ENCODE peak calls at places on chromosome 14, in ten cellular contexts. O is lower lobe of right lung; V is mesendoderm; L is HCT116; R is CD8-positive, alpha-beta memory T cell; I is hepatocyte; P is left lung; F is pancreas; B is cardiac muscle cell; E is astrocyte. J is an unnamed sample.

GRCh38 chr14:68513137-68513536 is 279.7 kb downstream of the ZFP36L1 start:
- DNase-seq in V (no peak), B (no peak), R (no peak), E (no peak), I (no peak), L (no peak), O (no peak), F (no peak), P (no peak), J (no peak)

GRCh38 chr14:20659813-20660395 is 18.4 kb upstream of the OR6S1 start:
- DNase-seq in O (no peak), I (no peak), L (no peak), B (no peak), F (no peak), V (no peak), R (no peak), P (peak; percentile 63), E (no peak), J (no peak)

GRCh38 chr14:71650187-71650586 is 282.0 kb upstream of the RGS6 start:
- DNase-seq in B (no peak), V (no peak), E (no peak), O (no peak), P (no peak), L (no peak), F (no peak), R (no peak), I (no peak), J (no peak)

GRCh38 chr14:60514378-60515243 is 5.7 kb downstream of the SIX6 start:
- DNase-seq in B (peak; percentile 6), L (no peak), O (no peak), F (peak; percentile 67), I (peak; percentile 57), V (peak; percentile 79), R (no peak), E (peak; percentile 8), P (peak; percentile 77), J (no peak)

GRCh38 chr14:37328673-37329072 is 130.9 kb downstream of the MIPOL1 start:
- DNase-seq in L (no peak), V (no peak), P (no peak), B (no peak), F (no peak), R (no peak), I (no peak), O (no peak), E (no peak), J (no peak)

GRCh38 chr14:68616255-68616902 is 176.5 kb downstream of the ZFP36L1 start:
- DNase-seq in P (no peak), I (no peak), O (no peak), E (no peak), R (peak; percentile 10), B (peak; percentile 53), L (peak; percentile 37), F (no peak), V (peak; percentile 61), J (no peak)

GRCh38 chr14:61153436-61153835 is 127.7 kb downstream of the TMEM30B start:
- DNase-seq in E (peak; percentile 82), P (no peak), V (peak; percentile 77), I (peak; percentile 32), B (no peak), R (no peak), F (no peak), L (no peak), O (no peak), J (no peak)

GRCh38 chr14:28057286-28058011 is 709.1 kb upstream of the FOXG1 start:
- DNase-seq in P (no peak), L (no peak), I (peak; percentile 37), V (peak; percentile 18), E (no peak), F (no peak), B (no peak), R (no peak), O (no peak), J (no peak)

DNA sequence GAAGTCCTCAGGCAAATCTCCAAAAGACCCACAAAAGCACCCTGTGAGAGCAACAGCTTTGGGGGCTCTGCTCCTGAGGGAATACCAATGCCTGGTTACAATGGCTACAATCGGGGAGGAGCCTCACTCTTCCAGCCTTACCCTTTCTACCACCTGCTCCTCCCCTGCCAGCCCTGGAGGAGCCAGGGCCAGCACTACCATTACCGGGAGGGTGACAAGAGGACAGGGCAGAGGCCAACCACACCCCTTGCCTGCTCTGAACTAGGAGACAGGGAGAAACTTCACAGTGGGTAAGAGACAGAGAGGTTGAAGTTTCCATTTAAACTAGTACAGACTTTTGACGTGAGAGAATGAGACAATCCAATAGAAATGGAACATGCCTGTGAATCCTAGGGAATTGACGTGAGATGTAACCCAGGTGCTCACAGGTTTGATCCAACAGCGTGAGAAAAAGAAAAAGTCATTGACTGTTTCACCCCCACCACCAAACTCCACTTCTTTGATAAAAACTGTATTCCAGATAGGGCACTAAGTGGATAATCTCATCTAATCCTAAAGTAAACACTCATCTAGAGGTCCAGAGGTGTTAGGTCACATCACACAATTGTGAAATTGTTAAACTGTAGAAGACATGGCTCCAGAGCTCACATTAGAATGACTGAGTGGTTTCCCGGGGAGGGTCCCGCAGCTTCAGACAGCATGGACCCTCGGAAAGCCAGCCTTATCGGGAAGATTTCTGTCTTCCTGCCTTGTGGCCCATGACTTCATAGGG is 8.4 kb upstream of the TC2N start:
- DNase-seq in I (no peak), P (no peak), B (no peak), O (no peak), F (no peak), V (no peak), R (no peak), E (no peak), L (no peak), J (no peak)
- H3K27ac ChIP-seq in I (no peak overlapping the region), P (peak overlapping the region; percentile 21), B (no peak overlapping the region), O (no peak overlapping the region), F (peak overlapping the region; percentile 39), V (no peak overlapping the region), R (no peak overlapping the region), E (no peak overlapping the region), L (no peak overlapping the region), J (no peak overlapping the region)

GRCh38 chr14:91374897-91375747 is 42.5 kb downstream of the CCDC88C start:
- DNase-seq in F (peak; percentile 75), V (no peak), P (no peak), R (peak; percentile 66), L (no peak), B (no peak), I (no peak), E (no peak), O (no peak), J (no peak)

GRCh38 chr14:91375748-91376452 is 41.7 kb downstream of the CCDC88C start:
- DNase-seq in B (no peak), E (no peak), R (no peak), O (no peak), F (no peak), V (no peak), L (no peak), I (no peak), P (no peak), J (no peak)

GRCh38 chr14:91377700-91378652 is 39.6 kb downstream of the CCDC88C start:
- DNase-seq in F (no peak), L (no peak), P (no peak), R (no peak), B (no peak), V (no peak), E (no peak), I (no peak), O (no peak), J (no peak)

GRCh38 chr14:91378945-91379932 is 38.4 kb downstream of the CCDC88C start:
- DNase-seq in E (no peak), V (no peak), I (no peak), L (no peak), R (no peak), P (peak; percentile 73), O (no peak), F (no peak), B (no peak), J (no peak)

DNA sequence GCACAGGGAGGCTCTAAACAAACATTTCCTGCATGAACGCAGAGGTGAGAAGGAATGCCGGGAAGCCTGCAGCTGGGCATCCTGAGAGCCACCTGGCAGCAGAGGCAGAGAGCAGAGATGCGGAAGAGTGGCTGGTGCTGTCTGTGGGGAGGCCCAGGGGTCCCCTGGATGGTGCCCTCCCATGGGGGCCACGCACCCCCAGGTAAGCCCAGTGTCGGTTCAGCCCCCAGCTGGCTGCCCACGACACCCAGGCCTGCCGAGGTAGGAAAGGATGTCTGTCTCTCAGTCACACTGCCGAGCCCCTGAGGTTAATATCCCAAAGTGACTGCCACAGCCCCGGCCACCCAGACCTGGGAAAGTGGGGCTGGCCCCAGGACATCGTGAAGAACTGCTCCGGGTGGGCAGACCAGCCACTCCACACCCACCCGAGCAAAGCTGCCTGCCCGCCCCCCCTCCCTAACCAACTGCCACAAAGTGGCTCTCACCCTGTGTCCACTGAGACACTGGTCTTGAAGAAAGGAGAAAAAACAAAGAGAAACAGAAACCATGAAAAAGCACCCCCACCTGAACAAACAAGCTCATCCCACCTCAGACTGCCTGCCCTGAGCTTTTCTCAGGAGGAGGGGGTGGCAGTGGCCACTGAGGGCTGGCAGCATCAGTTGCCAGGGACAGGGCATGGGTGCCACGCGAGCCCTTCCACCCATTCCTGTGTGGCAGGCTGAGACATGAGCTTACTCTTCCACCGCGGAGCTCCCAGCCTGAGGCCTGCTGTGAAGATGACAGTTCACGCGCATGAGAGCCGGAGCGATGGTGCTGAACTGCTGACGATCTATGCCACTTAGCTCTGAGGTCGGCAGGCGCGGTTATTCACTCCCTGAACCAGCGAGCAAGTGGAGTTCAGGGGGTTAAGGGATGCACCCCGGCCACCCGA is 40.8 kb downstream of the CCDC88C start:
- DNase-seq in R (no peak), B (no peak), P (no peak), O (no peak), V (no peak), F (no peak), I (no peak), E (no peak), L (no peak), J (no peak)
- H3K4me1 ChIP-seq in R (peaks cover 98% of the 10 kb centered on the region), B (peaks cover 8% of the 10 kb centered on the region), P (peaks cover 37% of the 10 kb centered on the region), O (peaks cover 85% of the 10 kb centered on the region), V (peaks cover 28% of the 10 kb centered on the region), F (peaks cover 52% of the 10 kb centered on the region), I (peaks cover 49% of the 10 kb centered on the region), E (peaks cover 9% of the 10 kb centered on the region), L (peaks cover 4% of the 10 kb centered on the region), J (peaks cover 92% of the 10 kb centered on the region)

GRCh38 chr14:55105991-55106390 is 23.1 kb upstream of the LGALS3 start:
- DNase-seq in O (no peak), I (no peak), V (no peak), F (no peak), E (no peak), B (no peak), L (no peak), R (no peak), P (no peak), J (no peak)

GRCh38 chr14:55102141-55102547 is 26.9 kb upstream of the LGALS3 start:
- DNase-seq in R (peak; percentile 19), B (peak; percentile 100), E (peak; percentile 98), P (peak; percentile 86), L (no peak), O (peak; percentile 84), V (peak; percentile 81), F (peak; percentile 72), I (peak; percentile 70), J (peak; percentile 29)

GRCh38 chr14:55104051-55104954 is 24.7 kb upstream of the LGALS3 start:
- DNase-seq in B (no peak), E (no peak), I (no peak), V (peak; percentile 65), F (no peak), P (no peak), L (no peak), R (no peak), O (no peak), J (no peak)

GRCh38 chr14:55101698-55102097 is 27.4 kb upstream of the LGALS3 start:
- DNase-seq in F (no peak), R (no peak), B (no peak), E (no peak), L (no peak), V (no peak), P (no peak), I (no peak), O (no peak), J (no peak)

GRCh38 chr14:55103005-55103640 is 25.9 kb upstream of the LGALS3 start:
- DNase-seq in L (peak; percentile 97), F (peak; percentile 71), I (peak; percentile 93), P (peak; percentile 91), O (peak; percentile 90), E (peak; percentile 94), V (peak; percentile 97), R (peak; percentile 26), B (peak; percentile 94), J (peak; percentile 35)
- H3K4me3 ChIP-seq in L (peak overlapping the region; percentile 43), F (no peak overlapping the region), I (no peak overlapping the region), P (peak overlapping the region; percentile 23), O (peak overlapping the region; percentile 15), E (peak overlapping the region; percentile 34), V (no peak overlapping the region), R (peak overlapping the region; percentile 42), B (no peak overlapping the region), J (no peak overlapping the region)

GRCh38 chr14:41718477-41719166 is 111.9 kb downstream of the LRFN5 start:
- DNase-seq in B (no peak), V (no peak), E (no peak), F (no peak), R (no peak), I (no peak), O (no peak), P (no peak), L (no peak), J (no peak)
- H3K27ac ChIP-seq in B (no peak overlapping the region), V (no peak overlapping the region), E (no peak overlapping the region), F (no peak overlapping the region), R (no peak overlapping the region), I (no peak overlapping the region), O (no peak overlapping the region), P (no peak overlapping the region), L (no peak overlapping the region), J (no peak overlapping the region)